ENCODE peak calls at places on chromosomes 16 and 17, in eight cellular contexts. K, V, G, H, T, E, O and M are unnamed samples.

GRCh38 chr17:82442643-82443464 is 7.7 kb downstream of the CYBC1 start:
- DNase-seq in G (no peak), V (no peak), H (no peak), E (no peak), O (no peak), T (no peak), K (no peak), M (no peak)

GRCh38 chr16:68506331-68507053 is 32.6 kb upstream of the ZFP90 start:
- DNase-seq in V (no peak), E (no peak), K (no peak), H (no peak), T (no peak), G (no peak), O (no peak), M (peak; percentile 40)

GRCh38 chr17:42346473-42346872 is 41.8 kb downstream of the STAT3 start:
- DNase-seq in T (no peak), K (no peak), O (no peak), G (no peak), H (no peak), E (no peak), V (no peak), M (no peak)

GRCh38 chr16:29029168-29029994 is 44.5 kb downstream of the LAT start:
- DNase-seq in H (peak; percentile 86), K (peak; percentile 77), G (no peak), T (peak; percentile 25), V (peak; percentile 51), E (peak; percentile 37), O (no peak), M (peak; percentile 86)

GRCh38 chr17:47239663-47240374 is 13.8 kb upstream of the ITGB3 start:
- DNase-seq in H (peak; percentile 100), E (peak; percentile 52), V (peak; percentile 42), O (peak; percentile 73), T (peak; percentile 79), K (peak; percentile 86), G (no peak), M (peak; percentile 99)

GRCh38 chr16:79336437-79337229 is 263.9 kb downstream of the MAF start:
- DNase-seq in T (no peak), G (no peak), O (no peak), K (no peak), V (no peak), H (no peak), E (no peak), M (no peak)

GRCh38 chr16:73997340-73997711 is 299.3 kb upstream of the PSMD7 start:
- DNase-seq in H (no peak), E (no peak), T (no peak), O (no peak), K (no peak), V (no peak), G (no peak), M (no peak)

GRCh38 chr17:71375948-71376347 is 744.9 kb upstream of the SOX9 start:
- DNase-seq in O (no peak), K (no peak), E (no peak), H (no peak), T (no peak), G (no peak), V (no peak), M (no peak)

GRCh38 chr17:40854175-40854814 is 12.7 kb downstream of the KRT12 start:
- DNase-seq in E (no peak), K (peak; percentile 69), O (no peak), T (no peak), V (no peak), G (no peak), H (peak; percentile 84), M (peak; percentile 91)

GRCh38 chr16:12319464-12320030 is 343.0 kb downstream of the SNX29 start:
- DNase-seq in H (no peak), K (no peak), O (no peak), E (no peak), T (no peak), G (no peak), V (no peak), M (no peak)

GRCh38 chr17:59734226-59734625 is 26.8 kb downstream of the VMP1 start:
- DNase-seq in K (no peak), O (no peak), V (no peak), E (no peak), G (no peak), T (no peak), H (no peak), M (no peak)

GRCh38 chr17:3857261-3858105 is 11.4 kb upstream of the NCBP3 start:
- DNase-seq in V (no peak), H (no peak), K (no peak), O (no peak), E (no peak), G (no peak), T (no peak), M (no peak)

GRCh38 chr17:3864534-3864933 is 18.5 kb upstream of the NCBP3 start:
- DNase-seq in G (no peak), O (no peak), T (no peak), E (no peak), K (no peak), H (no peak), V (no peak), M (no peak)

GRCh38 chr17:3861761-3862681 is 16.0 kb upstream of the NCBP3 start:
- DNase-seq in V (no peak), G (no peak), K (no peak), H (no peak), T (no peak), E (no peak), O (no peak), M (no peak)

GRCh38 chr17:3860939-3861338 is 14.9 kb upstream of the NCBP3 start:
- DNase-seq in O (no peak), K (no peak), V (no peak), E (no peak), H (no peak), T (no peak), G (no peak), M (no peak)

GRCh38 chr17:3859895-3860294 is 13.8 kb upstream of the NCBP3 start:
- DNase-seq in G (no peak), E (no peak), T (no peak), O (no peak), K (no peak), H (no peak), V (no peak), M (no peak)
- TF ChIP-seq CTCF in G (no peak), E (no peak), T (no peak), O (no peak), K (no peak), H (no peak), V (no peak), M (no peak)

GRCh38 chr17:21019976-21020575 is 22.7 kb downstream of the USP22 start:
- DNase-seq in H (peak; percentile 13), V (no peak), O (peak; percentile 44), K (no peak), T (peak; percentile 55), G (no peak), E (no peak), M (peak; percentile 35)
- TF ChIP-seq CTCF in H (peak; percentile 53), V (peak; percentile 59), O (peak; percentile 50), K (peak; percentile 35), T (peak; percentile 48), G (peak; percentile 52), E (no peak), M (peak; percentile 59)

DNA sequence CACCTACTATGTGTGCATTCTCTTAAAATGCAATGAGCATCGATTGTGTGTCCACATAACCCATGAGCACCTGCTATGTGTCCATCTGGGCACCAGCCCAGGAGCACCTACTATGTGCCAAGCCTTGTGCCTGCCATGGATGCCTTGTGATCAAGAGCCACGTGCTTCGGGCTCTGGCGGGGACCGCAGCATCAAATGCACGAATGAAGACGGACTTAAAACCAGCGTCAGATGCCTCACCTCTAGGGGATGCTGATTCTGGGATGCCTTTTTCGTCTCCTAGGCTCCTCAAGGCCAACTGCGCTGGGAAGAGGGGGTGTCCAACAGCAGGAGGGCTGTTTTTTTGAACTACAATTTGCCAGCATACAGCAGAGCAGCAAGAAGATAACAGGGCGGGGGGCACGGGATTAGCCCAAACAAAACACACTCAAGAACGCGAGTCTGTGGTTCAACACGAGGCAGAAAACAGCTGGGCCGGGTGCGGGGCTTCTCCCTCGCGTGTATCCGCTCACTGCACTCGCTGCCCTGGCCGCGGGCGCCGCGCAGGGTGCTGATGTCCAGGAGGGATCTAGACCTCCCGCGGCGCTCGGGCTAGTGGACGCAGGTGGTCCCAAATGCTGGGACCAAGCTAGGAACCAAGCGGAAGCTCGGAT is 1.2 kb upstream of the GLIS2 start:
- DNase-seq in G (no peak), O (no peak), T (no peak), V (no peak), H (peak; percentile 39), E (peak; percentile 76), K (no peak), M (peak; percentile 42)
- TF ChIP-seq CTCF in G (no peak), O (no peak), T (no peak), V (no peak), H (no peak), E (no peak), K (peak; percentile 8), M (peak; percentile 3)

GRCh38 chr16:27698266-27698665 is 148.3 kb downstream of the KATNIP start:
- DNase-seq in E (peak; percentile 27), G (peak; percentile 50), V (no peak), O (no peak), H (no peak), K (no peak), T (no peak), M (no peak)
- TF ChIP-seq CTCF in E (no peak), G (peak; percentile 41), V (peak; percentile 40), O (peak; percentile 20), H (peak; percentile 49), K (peak; percentile 47), T (no peak), M (peak; percentile 72)

DNA sequence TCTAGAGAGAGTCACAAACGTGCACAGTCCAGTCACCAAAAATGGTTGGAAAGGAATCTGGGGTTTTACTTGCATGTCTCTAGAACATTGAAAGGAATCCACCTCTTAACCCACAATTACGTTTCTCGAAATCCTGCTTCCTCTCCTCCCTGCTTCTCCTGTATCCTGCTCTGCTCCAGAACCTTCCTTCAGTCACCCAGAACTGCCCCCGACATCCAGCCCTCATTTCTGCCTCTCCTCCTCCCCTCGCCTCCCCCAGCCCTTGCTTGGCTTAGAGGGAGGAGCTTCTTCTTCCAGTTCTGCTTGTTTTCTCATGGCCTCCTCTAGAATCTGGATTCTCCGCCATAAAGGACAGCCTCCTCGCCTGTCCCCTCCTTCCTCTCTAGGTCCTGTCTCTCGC is 48.3 kb downstream of the ZDHHC7 start:
- DNase-seq in E (no peak), G (no peak), T (no peak), V (no peak), O (no peak), K (no peak), H (no peak), M (no peak)
- TF ChIP-seq CTCF in E (no peak), G (no peak), T (no peak), V (no peak), O (no peak), K (no peak), H (no peak), M (no peak)

DNA sequence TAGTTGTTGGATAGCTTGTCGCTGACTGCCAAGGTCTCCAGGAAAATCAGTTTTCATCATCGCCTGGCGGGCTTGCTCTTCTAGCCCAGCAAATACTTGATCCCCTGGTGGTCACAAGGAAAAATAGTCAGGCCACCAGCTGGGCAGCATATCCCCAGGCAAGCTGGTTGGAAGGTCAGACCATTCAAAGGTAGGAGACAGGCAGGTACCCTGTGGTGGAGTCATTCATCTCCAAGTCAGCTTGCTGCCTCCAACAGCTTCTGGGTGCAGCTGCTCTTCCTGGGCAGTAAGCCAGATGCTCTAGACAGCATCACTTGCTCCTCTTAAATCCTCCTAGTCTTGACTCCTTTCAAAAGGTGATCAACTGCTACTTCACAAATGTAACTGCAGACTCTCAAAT is 16.0 kb downstream of the ZNF821 start:
- DNase-seq in T (no peak), V (no peak), H (no peak), E (no peak), G (no peak), K (no peak), O (no peak), M (no peak)
- TF ChIP-seq CTCF in T (no peak), V (no peak), H (peak; percentile 9), E (no peak), G (no peak), K (no peak), O (no peak), M (no peak)

GRCh38 chr16:83418565-83418964 is 389.2 kb upstream of the HSBP1 start:
- DNase-seq in O (no peak), G (no peak), V (no peak), H (no peak), T (no peak), E (no peak), K (no peak), M (no peak)
- TF ChIP-seq CTCF in O (no peak), G (no peak), V (no peak), H (no peak), T (no peak), E (no peak), K (peak; percentile 20), M (peak; percentile 15)